ENCODE peak calls at places on chromosomes 13 and 19, in six cellular contexts. W is thyroid gland, O is ovary, Y is gastrocnemius medialis, E is Peyer's patch, K is adrenal gland. T is an unnamed sample.

GRCh38 chr13:42971670-42972355 is 20.2 kb downstream of the EPSTI1 start:
- DNase-seq in W (no peak), O (no peak), Y (no peak), E (no peak), K (no peak), T (no peak)

GRCh38 chr13:93687261-93687660 is 460.7 kb downstream of the GPC6 start:
- DNase-seq in W (no peak), O (no peak), Y (no peak), E (no peak), K (no peak), T (no peak)

GRCh38 chr13:74047925-74048324 is 86.3 kb downstream of the KLF12 start:
- DNase-seq in W (no peak), O (no peak), Y (no peak), E (no peak), K (no peak), T (no peak)

GRCh38 chr19:12364391-12365093 is 941 bp downstream of the ZNF442 start:
- DNase-seq in W (peak), O (peak), Y (peak), E (peak), K (peak), T (peak)

GRCh38 chr19:18278521-18279265 is 2.7 kb downstream of the JUND start:
- DNase-seq in W (no peak), O (peak), Y (no peak), E (no peak), K (peak), T (no peak)

GRCh38 chr19:54390942-54391577 is 24.2 kb upstream of the TTYH1 start:
- DNase-seq in W (peak), O (no peak), Y (no peak), E (no peak), K (peak), T (peak)

GRCh38 chr19:35797663-35798062 is 15.0 kb downstream of the PRODH2 start:
- DNase-seq in W (no peak), O (no peak), Y (no peak), E (no peak), K (no peak), T (peak)

GRCh38 chr13:41548870-41549269 is 91.5 kb downstream of the RGCC start:
- DNase-seq in W (no peak), O (no peak), Y (no peak), E (no peak), K (no peak), T (no peak)

DNA sequence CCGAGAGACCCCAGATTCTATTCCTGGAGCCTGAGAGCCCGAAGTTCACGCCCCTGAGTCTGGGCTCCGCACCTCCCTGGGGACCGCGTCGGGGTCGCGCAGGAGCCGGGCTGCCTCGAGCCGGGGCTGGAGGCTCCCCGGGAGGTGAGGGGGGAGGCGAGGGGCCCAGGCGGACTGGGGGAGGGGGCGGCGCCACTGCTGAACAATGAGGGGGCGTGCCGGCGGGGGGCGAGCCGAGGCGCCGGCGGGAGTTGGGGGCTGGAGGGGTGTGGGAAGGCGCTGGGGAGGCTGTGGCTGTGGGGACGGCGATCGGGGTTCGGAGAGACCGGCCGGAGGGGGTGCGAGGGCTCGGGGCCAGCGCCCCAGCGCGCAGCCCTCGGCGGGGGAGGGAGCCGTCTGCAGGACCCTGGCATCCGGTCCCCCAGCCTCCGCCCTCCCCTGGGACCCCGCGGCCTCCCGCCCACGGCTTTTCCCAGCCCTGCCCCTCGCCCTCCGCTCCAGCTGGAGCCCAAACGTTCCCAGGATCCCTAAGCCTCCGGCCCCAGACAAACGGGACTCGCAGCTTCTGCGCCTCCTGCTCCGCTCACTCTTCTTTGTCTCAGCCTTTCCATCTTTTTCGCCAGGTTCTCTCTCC is 917 bp downstream of the PLEKHG2 start:
- DNase-seq in W (peak), O (peak), Y (no peak), E (peak), K (peak), T (peak)
- TF ChIP-seq POLR2A in W (no peak), O (peak), Y (no peak), E (no peak), K (no peak), T (no peak)

DNA sequence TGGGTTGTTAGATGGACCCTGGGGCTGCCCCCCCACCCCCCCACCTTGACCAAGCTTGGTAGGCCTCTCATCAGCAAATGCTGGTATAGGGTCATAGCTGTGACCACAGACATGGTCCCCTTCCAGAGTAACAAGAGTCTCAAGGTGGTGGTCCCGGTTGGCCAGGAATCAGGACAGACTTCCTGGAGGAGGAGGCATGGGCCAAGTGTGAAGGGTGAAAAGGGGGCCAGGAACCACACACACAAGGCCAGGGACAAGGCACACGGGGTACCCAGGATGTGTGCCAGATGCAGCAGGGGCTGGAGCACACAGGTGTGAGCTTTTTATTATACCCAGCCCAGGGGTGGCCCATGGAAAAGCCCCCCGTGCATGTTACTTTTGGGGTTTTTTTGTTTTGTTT is 1.0 kb upstream of the MRI1 start:
- DNase-seq in W (no peak), O (no peak), Y (no peak), E (no peak), K (no peak), T (no peak)
- TF ChIP-seq POLR2A in W (no peak), O (no peak), Y (no peak), E (no peak), K (no peak), T (no peak)

GRCh38 chr19:57978586-57979289 is 4.4 kb upstream of the C19orf18 start:
- DNase-seq in W (no peak), O (no peak), Y (no peak), E (no peak), K (no peak), T (no peak)
- TF ChIP-seq POLR2A in W (no peak), O (no peak), Y (no peak), E (no peak), K (no peak), T (no peak)

GRCh38 chr13:80945328-80945727 is 604.4 kb upstream of the SPRY2 start:
- DNase-seq in W (no peak), O (no peak), Y (no peak), E (no peak), K (no peak), T (no peak)
- TF ChIP-seq POLR2A in W (no peak), O (no peak), Y (no peak), E (no peak), K (no peak), T (no peak)

GRCh38 chr19:45682908-45683307 is 8.8 kb downstream of the SNRPD2 start:
- DNase-seq in W (no peak), O (no peak), Y (no peak), E (no peak), K (no peak), T (no peak)
- TF ChIP-seq POLR2A in W (no peak), O (no peak), Y (no peak), E (no peak), K (no peak), T (no peak)

GRCh38 chr19:49864890-49865289 is 2.5 kb downstream of the PNKP start:
- DNase-seq in W (no peak), O (no peak), Y (no peak), E (no peak), K (no peak), T (no peak)

GRCh38 chr19:49863935-49864320 is 3.4 kb downstream of the PNKP start:
- DNase-seq in W (no peak), O (peak), Y (no peak), E (peak), K (peak), T (no peak)

GRCh38 chr19:49869484-49870308 is 2.3 kb upstream of the PNKP start:
- DNase-seq in W (peak), O (peak), Y (peak), E (peak), K (peak), T (peak)

GRCh38 chr19:49869009-49869483 is 1.7 kb upstream of the PNKP start:
- DNase-seq in W (no peak), O (no peak), Y (no peak), E (no peak), K (no peak), T (no peak)

GRCh38 chr19:49866933-49867782 is at the start of gene PNKP:
- DNase-seq in W (peak), O (peak), Y (peak), E (peak), K (peak), T (peak)
- TF ChIP-seq POLR2A in W (peak), O (peak), Y (peak), E (peak), K (no peak), T (no peak)